ENCODE peak calls at places on chromosomes 4 and X, in ten cellular contexts. C is CD8-positive, alpha-beta T cell; P is thyroid gland; J is lung; O is body of pancreas; Q is hepatocyte; A is tibial artery; M is fibroblast of lung; F is psoas muscle; N is left lung. X is an unnamed sample.

GRCh38 chrX:95885074-95885473 is 799.6 kb upstream of the DIAPH2 start:
- DNase-seq in C (no peak), P (no peak), J (no peak), O (no peak), Q (peak; percentile 42), A (no peak), M (peak; percentile 23), F (no peak), N (no peak), X (no peak)

GRCh38 chr4:158090323-158090722 is 82.5 kb downstream of the GASK1B start:
- DNase-seq in C (no peak), P (peak; percentile 17), J (no peak), O (peak; percentile 50), Q (no peak), A (no peak), M (peak; percentile 54), F (no peak), N (no peak), X (no peak)

GRCh38 chrX:46589977-46590723 is 16.6 kb downstream of the CHST7 start:
- DNase-seq in C (no peak), P (no peak), J (no peak), O (no peak), Q (no peak), A (no peak), M (peak; percentile 72), F (no peak), N (no peak), X (no peak)

GRCh38 chr4:186723207-186724047 is at the start of gene FAT1:
- DNase-seq in C (no peak), P (peak; percentile 62), J (peak; percentile 61), O (peak; percentile 80), Q (peak; percentile 90), A (peak; percentile 81), M (peak; percentile 86), F (peak; percentile 72), N (peak; percentile 86), X (peak; percentile 75)

GRCh38 chr4:169620846-169621228 is 459 bp downstream of the CLCN3 start:
- DNase-seq in C (peak; percentile 53), P (peak; percentile 35), J (no peak), O (peak; percentile 53), Q (peak; percentile 57), A (no peak), M (peak; percentile 21), F (no peak), N (no peak), X (peak; percentile 60)

GRCh38 chrX:153930011-153930910 is 4.2 kb upstream of the ARHGAP4 start:
- DNase-seq in C (no peak), P (no peak), J (no peak), O (no peak), Q (no peak), A (no peak), M (no peak), F (no peak), N (no peak), X (no peak)

GRCh38 chrX:13190051-13190450 is 129.8 kb downstream of the ATXN3L start:
- DNase-seq in C (no peak), P (no peak), J (no peak), O (no peak), Q (no peak), A (no peak), M (no peak), F (no peak), N (no peak), X (no peak)

GRCh38 chr4:166309286-166309685 is 436.2 kb downstream of the TLL1 start:
- DNase-seq in C (no peak), P (no peak), J (no peak), O (no peak), Q (no peak), A (no peak), M (peak; percentile 53), F (no peak), N (no peak), X (no peak)

GRCh38 chr4:176404591-176404990 is 84.8 kb downstream of the SPCS3 start:
- DNase-seq in C (no peak), P (no peak), J (no peak), O (no peak), Q (no peak), A (no peak), M (peak; percentile 70), F (no peak), N (no peak), X (no peak)

GRCh38 chr4:122749704-122750454 is 17.4 kb downstream of the BBS12 start:
- DNase-seq in C (no peak), P (no peak), J (no peak), O (no peak), Q (no peak), A (no peak), M (no peak), F (no peak), N (no peak), X (no peak)

GRCh38 chrX:154019061-154019621 is 561 bp downstream of the IRAK1 start:
- DNase-seq in C (peak; percentile 60), P (no peak), J (no peak), O (no peak), Q (no peak), A (no peak), M (no peak), F (no peak), N (no peak), X (peak; percentile 54)

GRCh38 chrX:46573896-46574336 is 351 bp downstream of the CHST7 start:
- DNase-seq in C (peak; percentile 67), P (peak; percentile 40), J (peak; percentile 41), O (peak; percentile 61), Q (peak; percentile 57), A (peak; percentile 67), M (peak; percentile 65), F (peak; percentile 26), N (no peak), X (peak; percentile 58)

GRCh38 chrX:19888419-19888879 is 1.0 kb upstream of the SH3KBP1 start:
- DNase-seq in C (peak; percentile 62), P (no peak), J (no peak), O (no peak), Q (peak; percentile 66), A (no peak), M (peak; percentile 67), F (no peak), N (no peak), X (no peak)

DNA sequence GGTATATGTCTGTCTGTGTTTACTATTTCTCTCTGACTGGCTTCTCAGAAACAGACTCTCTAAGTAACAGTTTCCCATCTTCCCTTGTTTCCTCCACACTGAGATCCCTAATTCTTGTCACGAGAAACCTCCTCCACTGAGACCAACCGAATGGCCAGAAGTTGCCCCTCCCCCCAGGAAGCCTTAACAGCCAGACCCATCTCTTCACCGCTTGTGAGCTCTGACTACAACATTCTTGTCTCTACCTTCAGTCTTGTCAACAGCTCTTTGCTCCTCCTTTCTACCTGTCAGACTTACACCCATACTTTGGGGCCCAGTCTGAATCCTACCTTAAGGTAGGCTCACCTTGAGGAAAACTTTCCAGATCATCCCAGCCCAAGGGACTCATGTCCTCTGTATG is 90.8 kb downstream of the NHSL2 start:
- DNase-seq in C (no peak), P (no peak), J (no peak), O (no peak), Q (no peak), A (no peak), M (no peak), F (no peak), N (no peak), X (no peak)
- H3K4me1 ChIP-seq in C (no peaks in the 10 kb centered on the region), P (no peaks in the 10 kb centered on the region), J (peaks cover 2% of the 10 kb centered on the region), O (no peaks in the 10 kb centered on the region), Q (peaks cover 8% of the 10 kb centered on the region), A (no peaks in the 10 kb centered on the region), M (peaks cover 3% of the 10 kb centered on the region), F (no peaks in the 10 kb centered on the region), N (no peaks in the 10 kb centered on the region), X (no peaks in the 10 kb centered on the region)

GRCh38 chrX:62931625-62932024 is 419.5 kb downstream of the SPIN4 start:
- DNase-seq in C (no peak), P (no peak), J (no peak), O (no peak), Q (no peak), A (no peak), M (no peak), F (no peak), N (no peak), X (no peak)
- H3K9me3 ChIP-seq in C (no peaks in the 10 kb centered on the region), P (no peaks in the 10 kb centered on the region), J (peaks cover 1% of the 10 kb centered on the region), O (no peaks in the 10 kb centered on the region), Q (peaks cover 2% of the 10 kb centered on the region), A (no peaks in the 10 kb centered on the region), M (no peaks in the 10 kb centered on the region), F (no peaks in the 10 kb centered on the region), N (peaks cover 5% of the 10 kb centered on the region), X (peaks cover 9% of the 10 kb centered on the region)

DNA sequence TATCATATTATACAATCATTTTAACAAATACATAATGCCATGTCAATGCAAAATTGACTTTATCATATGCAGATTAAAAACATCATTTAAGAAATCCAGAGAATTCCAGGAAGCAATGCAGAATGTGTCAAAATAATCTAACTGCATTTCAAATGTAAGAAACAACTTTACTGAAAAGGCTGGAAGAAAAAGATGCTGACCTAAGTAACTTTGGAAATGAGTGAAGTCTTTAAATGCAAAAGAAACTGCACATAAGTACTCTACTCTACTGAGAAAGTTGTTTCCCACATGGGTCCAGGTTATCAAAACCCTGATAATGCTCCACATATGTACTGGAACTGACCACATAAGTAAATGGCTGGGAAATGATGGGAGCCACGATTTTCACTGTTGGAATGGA is 149.9 kb downstream of the EVC2 start:
- DNase-seq in C (no peak), P (no peak), J (no peak), O (no peak), Q (no peak), A (no peak), M (no peak), F (no peak), N (no peak), X (no peak)
- TF ChIP-seq CTCF in C (no peak), P (no peak), J (no peak), O (no peak), Q (no peak), A (no peak), M (no peak), F (no peak), N (no peak), X (no peak)

GRCh38 chr4:113375964-113376666 is 326.7 kb downstream of the ANK2 start:
- DNase-seq in C (no peak), P (no peak), J (no peak), O (no peak), Q (no peak), A (no peak), M (no peak), F (no peak), N (no peak), X (no peak)

GRCh38 chr4:113368056-113368455 is 318.6 kb downstream of the ANK2 start:
- DNase-seq in C (no peak), P (no peak), J (no peak), O (no peak), Q (no peak), A (no peak), M (peak; percentile 88), F (no peak), N (no peak), X (no peak)

GRCh38 chr4:113365377-113365776 is 315.9 kb downstream of the ANK2 start:
- DNase-seq in C (no peak), P (no peak), J (no peak), O (no peak), Q (no peak), A (no peak), M (no peak), F (no peak), N (no peak), X (no peak)

DNA sequence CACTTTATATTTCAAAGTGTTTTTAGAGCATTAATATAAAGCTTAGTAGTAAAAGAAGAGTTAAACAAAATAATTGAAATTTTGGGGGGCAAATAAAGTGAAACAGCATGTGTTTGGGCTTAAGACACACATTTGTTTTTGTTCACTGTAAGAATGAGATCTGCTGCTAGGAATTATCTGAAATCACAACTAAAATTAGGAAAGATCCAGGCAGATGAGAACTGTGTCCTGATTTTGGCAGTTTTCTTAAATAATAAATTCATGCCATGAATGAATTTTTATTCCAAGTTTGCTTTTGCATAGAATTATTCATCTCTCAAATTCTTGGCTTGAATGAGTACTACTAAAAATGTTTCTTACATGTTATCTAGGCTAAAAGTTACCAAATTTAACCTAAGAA is 321.6 kb downstream of the ANK2 start:
- DNase-seq in C (no peak), P (no peak), J (no peak), O (no peak), Q (no peak), A (no peak), M (no peak), F (no peak), N (no peak), X (no peak)
- H3K4me1 ChIP-seq in C (no peaks in the 10 kb centered on the region), P (no peaks in the 10 kb centered on the region), J (no peaks in the 10 kb centered on the region), O (no peaks in the 10 kb centered on the region), Q (no peaks in the 10 kb centered on the region), A (no peaks in the 10 kb centered on the region), M (peaks cover 9% of the 10 kb centered on the region), F (no peaks in the 10 kb centered on the region), N (peaks cover 5% of the 10 kb centered on the region), X (no peaks in the 10 kb centered on the region)

X was measured in mucosa of descending colon.